ENCODE peak calls at places on chromosome 2, in seven cellular contexts. N is GM03348; K is renal cortical epithelial cell; M is hypothalamus; D is naive thymus-derived CD4-positive, alpha-beta T cell; J is activated naive CD4-positive, alpha-beta T cell treated with anti-CD3 and anti-CD28 coated beads for 36 hours; I is hepatic stellate cell. Q is an unnamed sample.

GRCh38 chr2:136377423-136378382 is 259.8 kb upstream of the CXCR4 start:
- DNase-seq in K (no peak), J (no peak), D (no peak), I (no peak), M (no peak), N (no peak), Q (no peak)

GRCh38 chr2:239013670-239013960 is 165.7 kb downstream of the TWIST2 start:
- DNase-seq in D (no peak), M (no peak), I (no peak), K (peak; percentile 35), N (no peak), J (no peak), Q (no peak)

GRCh38 chr2:178882666-178883440 is 75.6 kb upstream of the TTN start:
- DNase-seq in J (no peak), D (no peak), N (peak; percentile 72), I (no peak), K (no peak), M (no peak), Q (no peak)

GRCh38 chr2:9897796-9898195 is 53.7 kb upstream of the GRHL1 start:
- DNase-seq in K (peak; percentile 7), N (peak; percentile 36), D (no peak), I (peak; percentile 5), M (no peak), J (no peak), Q (no peak)

GRCh38 chr2:145411493-145411892 is 891.6 kb upstream of the ZEB2 start:
- DNase-seq in M (no peak), I (no peak), D (peak; percentile 6), N (no peak), K (no peak), J (peak; percentile 16), Q (no peak)

GRCh38 chr2:206981089-206981674 is 41.9 kb downstream of the CPO start:
- DNase-seq in D (no peak), K (no peak), I (no peak), J (no peak), M (no peak), N (no peak), Q (no peak)

GRCh38 chr2:54604771-54605350 is 118.6 kb upstream of the EML6 start:
- DNase-seq in K (no peak), I (no peak), M (no peak), N (no peak), J (peak; percentile 62), D (no peak), Q (no peak)

GRCh38 chr2:109681633-109682032 is 67.5 kb downstream of the SOWAHC start:
- DNase-seq in K (no peak), M (no peak), N (no peak), D (no peak), I (no peak), J (no peak), Q (no peak)

GRCh38 chr2:177172034-177172880 is 40.3 kb upstream of the HNRNPA3 start:
- DNase-seq in I (peak; percentile 77), M (no peak), K (peak; percentile 91), D (no peak), N (peak; percentile 54), J (no peak), Q (no peak)

GRCh38 chr2:128316777-128317185 is 1.9 kb downstream of the HS6ST1 start:
- DNase-seq in J (no peak), M (no peak), I (no peak), N (no peak), D (no peak), K (no peak), Q (no peak)

GRCh38 chr2:60517441-60517840 is 36.0 kb downstream of the BCL11A start:
- DNase-seq in J (no peak), M (no peak), N (no peak), I (no peak), K (no peak), D (no peak), Q (no peak)

GRCh38 chr2:161273038-161273760 is 35.0 kb upstream of the PSMD14 start:
- DNase-seq in I (peak; percentile 4), K (peak; percentile 65), J (peak; percentile 37), N (peak; percentile 63), M (no peak), D (peak; percentile 65), Q (no peak)

GRCh38 chr2:238906936-238907716 is 59.2 kb downstream of the TWIST2 start:
- DNase-seq in M (no peak), I (no peak), K (no peak), J (no peak), N (no peak), D (no peak), Q (no peak)

GRCh38 chr2:39146022-39146421 is 25.2 kb upstream of the SOS1 start:
- DNase-seq in M (no peak), I (no peak), N (no peak), D (no peak), K (no peak), J (no peak), Q (no peak)

GRCh38 chr2:128967666-128968065 is 649.0 kb upstream of the HS6ST1 start:
- DNase-seq in D (no peak), J (no peak), K (no peak), M (no peak), I (no peak), N (no peak), Q (no peak)

GRCh38 chr2:207408086-207408794 is 121.5 kb upstream of the CREB1 start:
- DNase-seq in D (no peak), J (no peak), M (no peak), N (no peak), K (peak; percentile 89), I (no peak), Q (no peak)

GRCh38 chr2:162149940-162150339 is 2.1 kb downstream of the GCG start:
- DNase-seq in I (no peak), K (no peak), J (no peak), D (no peak), M (no peak), N (no peak), Q (no peak)

GRCh38 chr2:219294356-219295351 is 14.5 kb downstream of the PTPRN start:
- DNase-seq in M (peak; percentile 69), D (peak; percentile 90), I (peak; percentile 96), N (peak; percentile 96), J (peak; percentile 89), K (peak; percentile 68), Q (peak; percentile 78)

GRCh38 chr2:104857262-104858221 is 3.6 kb downstream of the POU3F3 start:
- DNase-seq in M (no peak), D (no peak), K (no peak), N (no peak), J (no peak), I (no peak), Q (no peak)

GRCh38 chr2:25309402-25309801 is 32.3 kb downstream of the DNMT3A start:
- DNase-seq in K (no peak), I (peak; percentile 74), M (no peak), N (peak; percentile 55), D (peak; percentile 62), J (peak; percentile 81), Q (peak; percentile 25)

GRCh38 chr2:165837122-165837521 is 43.1 kb upstream of the GALNT3 start:
- DNase-seq in I (peak; percentile 9), D (no peak), M (no peak), K (peak; percentile 60), J (no peak), N (peak; percentile 52), Q (no peak)

GRCh38 chr2:205352593-205352992 is 329.7 kb upstream of the NRP2 start:
- DNase-seq in N (peak; percentile 25), J (no peak), M (no peak), I (peak; percentile 30), K (no peak), D (no peak), Q (no peak)

GRCh38 chr2:160909781-160910242 is 250.4 kb upstream of the TANK start:
- DNase-seq in D (no peak), M (no peak), J (no peak), K (no peak), N (no peak), I (no peak), Q (no peak)

GRCh38 chr2:84846041-84846663 is 34.7 kb downstream of the TRABD2A start:
- DNase-seq in K (peak; percentile 26), M (no peak), I (peak; percentile 22), J (peak; percentile 66), D (peak; percentile 84), N (peak; percentile 30), Q (no peak)

GRCh38 chr2:20635096-20635475 is 15.8 kb downstream of the HS1BP3 start:
- DNase-seq in M (no peak), D (no peak), J (no peak), N (no peak), K (no peak), I (no peak), Q (no peak)

GRCh38 chr2:127609031-127609751 is 36.8 kb upstream of the GPR17 start:
- DNase-seq in K (no peak), N (no peak), J (peak; percentile 3), I (no peak), D (no peak), M (no peak), Q (no peak)

Q was measured in effector memory CD4-positive, alpha-beta T cell.